ENCODE peak calls at places on chromosomes 5 and 9, in five cellular contexts. A is Calu3, X is spleen, J is WTC11, I is astrocyte of the spinal cord. C is an unnamed sample.

GRCh38 chr9:35725362-35725761 is 6.6 kb downstream of the TLN1 start:
- DNase-seq in A (no peak), J (no peak), X (no peak), I (no peak), C (no peak)

GRCh38 chr9:20848490-20848889 is 164.4 kb downstream of the FOCAD start:
- DNase-seq in X (no peak), A (no peak), I (peak), J (no peak), C (no peak)

GRCh38 chr9:112380102-112380581 is at the start of gene HSDL2:
- DNase-seq in J (no peak), A (no peak), I (no peak), X (no peak), C (no peak)

GRCh38 chr5:137035480-137035878 is 463.6 kb downstream of the SPOCK1 start:
- DNase-seq in A (peak), I (no peak), J (no peak), X (no peak), C (no peak)

GRCh38 chr5:154260224-154260859 is 69.8 kb downstream of the GALNT10 start:
- DNase-seq in I (no peak), X (no peak), A (no peak), J (no peak), C (no peak)

GRCh38 chr5:139809331-139809810 is 13.8 kb downstream of the PSD2 start:
- DNase-seq in J (no peak), A (no peak), X (peak), I (no peak), C (no peak)

GRCh38 chr9:90365646-90366045 is 277.0 kb downstream of the DIRAS2 start:
- DNase-seq in A (no peak), X (no peak), I (no peak), J (no peak), C (no peak)

GRCh38 chr5:143880178-143880577 is 68.2 kb downstream of the HMHB1 start:
- DNase-seq in J (no peak), X (no peak), I (peak), A (no peak), C (no peak)

GRCh38 chr5:79143684-79144379 is 32.2 kb downstream of the BHMT start:
- DNase-seq in J (no peak), X (no peak), A (peak), I (peak), C (no peak)

GRCh38 chr9:13480688-13481087 is 201.2 kb upstream of the MPDZ start:
- DNase-seq in J (no peak), A (no peak), I (peak), X (no peak), C (no peak)

GRCh38 chr5:96641368-96641767 is 20.8 kb upstream of the CAST start:
- DNase-seq in A (no peak), I (no peak), J (no peak), X (no peak), C (no peak)

GRCh38 chr5:95873351-95873750 is 50.8 kb upstream of the GLRX start:
- DNase-seq in X (no peak), I (no peak), J (no peak), A (no peak), C (no peak)

GRCh38 chr5:17216974-17217325 is 481 bp upstream of the BASP1 start:
- DNase-seq in I (peak), X (peak), J (peak), A (no peak), C (peak)

GRCh38 chr9:71879644-71880174 is 31.3 kb downstream of the ABHD17B start:
- DNase-seq in X (no peak), A (no peak), I (no peak), J (no peak), C (no peak)

GRCh38 chr9:127534250-127534649 is 77.8 kb upstream of the STXBP1 start:
- DNase-seq in A (no peak), J (no peak), I (no peak), X (no peak), C (no peak)
- TF ChIP-seq CTCF in A (no peak), J (no peak), I (no peak), X (no peak), C (no peak)

GRCh38 chr5:165808358-165808757 is 2302.9 kb downstream of the MAT2B start:
- DNase-seq in I (no peak), J (no peak), X (no peak), A (no peak), C (no peak)

GRCh38 chr5:165809914-165810313 is 2304.5 kb downstream of the MAT2B start:
- DNase-seq in X (no peak), J (no peak), A (no peak), I (no peak), C (no peak)

GRCh38 chr5:165805756-165806155 is 2300.3 kb downstream of the MAT2B start:
- DNase-seq in X (no peak), A (peak), I (no peak), J (peak), C (no peak)
- TF ChIP-seq CTCF in X (no peak), A (no peak), I (no peak), J (no peak), C (no peak)

GRCh38 chr5:1004598-1005361 is 3.8 kb upstream of the NKD2 start:
- DNase-seq in I (no peak), X (peak), A (no peak), J (peak), C (peak)
- TF ChIP-seq CTCF in I (peak), X (peak), A (no peak), J (no peak), C (no peak)

GRCh38 chr5:170221319-170221718 is 11.5 kb upstream of the C5orf58 start:
- DNase-seq in A (no peak), I (peak), X (no peak), J (no peak), C (no peak)
- TF ChIP-seq CTCF in A (peak), I (peak), X (no peak), J (no peak), C (peak)

GRCh38 chr5:180606215-180606785 is 15.0 kb upstream of the SCGB3A1 start:
- DNase-seq in I (no peak), J (no peak), A (no peak), X (peak), C (no peak)
- TF ChIP-seq CTCF in I (no peak), J (no peak), A (no peak), X (no peak), C (peak)

GRCh38 chr5:64595519-64595855 is 89.7 kb downstream of the RGS7BP start:
- DNase-seq in I (no peak), X (no peak), J (no peak), A (no peak), C (no peak)

GRCh38 chr5:64594025-64594424 is 88.2 kb downstream of the RGS7BP start:
- DNase-seq in J (no peak), I (no peak), A (no peak), X (no peak), C (no peak)

GRCh38 chr5:64599226-64599625 is 91.1 kb upstream of the SHISAL2B start:
- DNase-seq in J (no peak), I (no peak), X (no peak), A (no peak), C (no peak)

GRCh38 chr5:64592942-64593341 is 87.1 kb downstream of the RGS7BP start:
- DNase-seq in J (no peak), A (no peak), I (no peak), X (no peak), C (no peak)

GRCh38 chr5:64594601-64595518 is 89.0 kb downstream of the RGS7BP start:
- DNase-seq in A (peak), I (no peak), X (no peak), J (peak), C (peak)
- TF ChIP-seq CTCF in A (no peak), I (peak), X (peak), J (no peak), C (peak)